ENCODE peak calls at places on chromosome 1, in four cellular contexts. D is left ventricle myocardium superior; H is central memory CD4-positive, alpha-beta T cell; C is Panc1. N is an unnamed sample.
A peak's percentile ranks its signal among the peaks of the same experiment; 100 is the strongest.

GRCh38 chr1:12745992-12746323 is at the start of gene CFAP107:
- DNase-seq in D (no peak), H (no peak), C (no peak), N (no peak)

GRCh38 chr1:55640708-55641473 is 425.7 kb upstream of the USP24 start:
- DNase-seq in D (peak; percentile 78), H (peak; percentile 6), C (no peak), N (peak; percentile 50)

GRCh38 chr1:244970236-244970652 is 105.9 kb upstream of the HNRNPU start:
- DNase-seq in D (peak; percentile 90), H (no peak), C (no peak), N (peak; percentile 83)

GRCh38 chr1:50265790-50266314 is 157.1 kb downstream of the ELAVL4 start:
- DNase-seq in D (peak; percentile 40), H (no peak), C (no peak), N (no peak)

GRCh38 chr1:207032528-207033017 is at the start of gene C1orf116:
- DNase-seq in D (no peak), H (no peak), C (no peak), N (no peak)

GRCh38 chr1:113904292-113904673 is 316 bp downstream of the AP4B1 start:
- DNase-seq in D (no peak), H (no peak), C (no peak), N (no peak)

GRCh38 chr1:24893431-24893830 is 36.6 kb downstream of the RUNX3 start:
- DNase-seq in D (no peak), H (no peak), C (no peak), N (no peak)

GRCh38 chr1:65395887-65396612 is 24.4 kb upstream of the LEPR start:
- DNase-seq in D (no peak), H (no peak), C (no peak), N (no peak)

N was measured in immature natural killer cell.